ENCODE peak calls at places on chromosomes 7 and 10, in ten cellular contexts. One of them, this sample, is unnamed.

GRCh38 chr10:113279262-113279661 is 273.6 kb upstream of the HABP2 start:
- DNase-seq in HCT116: no peak
- DNase-seq in AG10803: no peak
- DNase-seq in cardiac fibroblast: no peak
- DNase-seq in lung: no peak
- DNase-seq in NB4: no peak
- DNase-seq in osteoblast: no peak
- DNase-seq in aorta: no peak
- DNase-seq in psoas muscle: no peak
- DNase-seq in fibroblast of mammary gland: no peak
- DNase-seq in this sample: no peak

GRCh38 chr7:64611717-64612116 is 48.8 kb upstream of the ZNF680 start:
- DNase-seq in HCT116: no peak
- DNase-seq in AG10803: no peak
- DNase-seq in cardiac fibroblast: no peak
- DNase-seq in lung: no peak
- DNase-seq in NB4: peak; percentile 33
- DNase-seq in osteoblast: no peak
- DNase-seq in aorta: no peak
- DNase-seq in psoas muscle: no peak
- DNase-seq in fibroblast of mammary gland: no peak
- DNase-seq in this sample: no peak

GRCh38 chr10:93067443-93068365 is 6.0 kb upstream of the CYP26A1 start:
- DNase-seq in HCT116: no peak
- DNase-seq in AG10803: no peak
- DNase-seq in cardiac fibroblast: no peak
- DNase-seq in lung: no peak
- DNase-seq in NB4: no peak
- DNase-seq in osteoblast: peak; percentile 61
- DNase-seq in aorta: no peak
- DNase-seq in psoas muscle: no peak
- DNase-seq in fibroblast of mammary gland: no peak
- DNase-seq in this sample: no peak

GRCh38 chr7:101733713-101734475 is 83.5 kb upstream of the CUX1 start:
- DNase-seq in HCT116: no peak
- DNase-seq in AG10803: peak; percentile 45
- DNase-seq in cardiac fibroblast: peak; percentile 28
- DNase-seq in lung: peak; percentile 54
- DNase-seq in NB4: peak; percentile 40
- DNase-seq in osteoblast: peak; percentile 87
- DNase-seq in aorta: peak; percentile 64
- DNase-seq in psoas muscle: peak; percentile 70
- DNase-seq in fibroblast of mammary gland: peak; percentile 14
- DNase-seq in this sample: peak; percentile 82

GRCh38 chr10:74983383-74983782 is 128.1 kb upstream of the SAMD8 start:
- DNase-seq in HCT116: no peak
- DNase-seq in AG10803: no peak
- DNase-seq in cardiac fibroblast: no peak
- DNase-seq in lung: no peak
- DNase-seq in NB4: no peak
- DNase-seq in osteoblast: no peak
- DNase-seq in aorta: no peak
- DNase-seq in psoas muscle: no peak
- DNase-seq in fibroblast of mammary gland: peak; percentile 27
- DNase-seq in this sample: no peak

GRCh38 chr10:69726850-69727249 is 74.9 kb upstream of the COL13A1 start:
- DNase-seq in HCT116: no peak
- DNase-seq in AG10803: no peak
- DNase-seq in cardiac fibroblast: no peak
- DNase-seq in lung: no peak
- DNase-seq in NB4: no peak
- DNase-seq in osteoblast: no peak
- DNase-seq in aorta: no peak
- DNase-seq in psoas muscle: no peak
- DNase-seq in fibroblast of mammary gland: no peak
- DNase-seq in this sample: no peak

GRCh38 chr10:122974543-122975064 is 5.6 kb upstream of the PSTK start:
- DNase-seq in HCT116: no peak
- DNase-seq in AG10803: no peak
- DNase-seq in cardiac fibroblast: no peak
- DNase-seq in lung: no peak
- DNase-seq in NB4: no peak
- DNase-seq in osteoblast: no peak
- DNase-seq in aorta: no peak
- DNase-seq in psoas muscle: no peak
- DNase-seq in fibroblast of mammary gland: no peak
- DNase-seq in this sample: no peak

GRCh38 chr7:47577351-47577919 is 4.5 kb downstream of the TNS3 start:
- DNase-seq in HCT116: no peak
- DNase-seq in AG10803: no peak
- DNase-seq in cardiac fibroblast: no peak
- DNase-seq in lung: no peak
- DNase-seq in NB4: no peak
- DNase-seq in osteoblast: no peak
- DNase-seq in aorta: no peak
- DNase-seq in psoas muscle: no peak
- DNase-seq in fibroblast of mammary gland: no peak
- DNase-seq in this sample: no peak

GRCh38 chr7:105046414-105046813 is 32.4 kb downstream of the KMT2E start:
- DNase-seq in HCT116: no peak
- DNase-seq in AG10803: peak; percentile 72
- DNase-seq in cardiac fibroblast: peak; percentile 73
- DNase-seq in lung: no peak
- DNase-seq in NB4: no peak
- DNase-seq in osteoblast: peak; percentile 17
- DNase-seq in aorta: no peak
- DNase-seq in psoas muscle: no peak
- DNase-seq in fibroblast of mammary gland: peak; percentile 49
- DNase-seq in this sample: no peak

GRCh38 chr10:85402541-85402940 is 964.1 kb downstream of the GRID1 start:
- DNase-seq in HCT116: no peak
- DNase-seq in AG10803: no peak
- DNase-seq in cardiac fibroblast: no peak
- DNase-seq in lung: no peak
- DNase-seq in NB4: no peak
- DNase-seq in osteoblast: no peak
- DNase-seq in aorta: no peak
- DNase-seq in psoas muscle: no peak
- DNase-seq in fibroblast of mammary gland: no peak
- DNase-seq in this sample: no peak

GRCh38 chr10:26217396-26218105 is 977 bp downstream of the GAD2 start:
- DNase-seq in HCT116: no peak
- DNase-seq in AG10803: no peak
- DNase-seq in cardiac fibroblast: no peak
- DNase-seq in lung: no peak
- DNase-seq in NB4: no peak
- DNase-seq in osteoblast: no peak
- DNase-seq in aorta: no peak
- DNase-seq in psoas muscle: no peak
- DNase-seq in fibroblast of mammary gland: no peak
- DNase-seq in this sample: no peak

GRCh38 chr10:86709786-86710185 is 41.5 kb downstream of the LDB3 start:
- DNase-seq in HCT116: no peak
- DNase-seq in AG10803: no peak
- DNase-seq in cardiac fibroblast: no peak
- DNase-seq in lung: no peak
- DNase-seq in NB4: no peak
- DNase-seq in osteoblast: peak; percentile 61
- DNase-seq in aorta: peak; percentile 53
- DNase-seq in psoas muscle: no peak
- DNase-seq in fibroblast of mammary gland: no peak
- DNase-seq in this sample: no peak

DNA sequence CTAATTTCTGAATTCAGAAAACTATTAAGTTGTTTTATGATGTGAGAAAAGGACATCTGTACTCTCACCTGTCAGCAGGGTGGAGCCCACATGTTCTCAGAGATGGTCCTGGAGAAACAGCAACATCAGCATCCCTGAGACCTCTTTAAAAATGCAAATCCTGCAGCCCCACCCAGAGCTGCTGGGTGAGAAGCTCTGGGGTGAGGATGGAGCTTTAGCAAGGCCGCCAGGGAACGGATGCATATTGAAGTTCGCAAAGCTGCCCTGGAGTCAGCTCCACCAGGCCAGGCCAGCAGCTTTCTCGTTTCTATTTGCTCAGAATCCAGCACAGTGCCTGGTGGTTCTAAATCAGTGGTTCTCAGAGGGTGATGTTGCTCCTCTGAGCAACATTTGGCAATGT is 49.1 kb downstream of the PRKCQ start:
- DNase-seq in HCT116: no peak
- DNase-seq in AG10803: no peak
- DNase-seq in cardiac fibroblast: no peak
- DNase-seq in lung: no peak
- DNase-seq in NB4: no peak
- DNase-seq in osteoblast: no peak
- DNase-seq in aorta: no peak
- DNase-seq in psoas muscle: no peak
- DNase-seq in fibroblast of mammary gland: no peak
- DNase-seq in this sample: no peak
- H3K4me3 ChIP-seq in HCT116: no peak overlapping the region
- H3K4me3 ChIP-seq in AG10803: no peak overlapping the region
- H3K4me3 ChIP-seq in cardiac fibroblast: no peak overlapping the region
- H3K4me3 ChIP-seq in lung: no peak overlapping the region
- H3K4me3 ChIP-seq in NB4: no peak overlapping the region
- H3K4me3 ChIP-seq in osteoblast: no peak overlapping the region
- H3K4me3 ChIP-seq in aorta: no peak overlapping the region
- H3K4me3 ChIP-seq in psoas muscle: no peak overlapping the region
- H3K4me3 ChIP-seq in fibroblast of mammary gland: no peak overlapping the region
- H3K4me3 ChIP-seq in this sample: no peak overlapping the region

DNA sequence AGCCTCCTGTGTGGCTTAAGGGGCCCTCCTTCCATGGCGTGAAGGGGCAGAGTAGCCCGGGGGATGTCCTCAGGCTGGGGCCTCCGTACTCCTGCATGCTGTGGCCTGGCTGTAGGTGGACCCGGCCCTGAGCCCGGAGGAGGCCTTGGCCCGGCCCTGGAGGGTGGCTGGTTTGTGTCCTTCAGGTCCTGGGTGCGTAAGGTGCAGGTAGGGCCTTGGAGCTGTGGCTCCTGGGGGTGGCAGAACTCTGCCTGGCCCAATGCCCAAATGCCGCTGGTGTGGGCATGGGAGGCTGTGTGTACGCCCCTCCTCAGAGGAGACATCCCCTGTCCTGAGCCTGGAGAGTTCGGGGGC is 26.9 kb upstream of the AMZ1 start:
- DNase-seq in HCT116: no peak
- DNase-seq in AG10803: no peak
- DNase-seq in cardiac fibroblast: no peak
- DNase-seq in lung: no peak
- DNase-seq in NB4: no peak
- DNase-seq in osteoblast: no peak
- DNase-seq in aorta: no peak
- DNase-seq in psoas muscle: no peak
- DNase-seq in fibroblast of mammary gland: no peak
- DNase-seq in this sample: no peak
- H3K4me3 ChIP-seq in HCT116: no peak overlapping the region
- H3K4me3 ChIP-seq in AG10803: no peak overlapping the region
- H3K4me3 ChIP-seq in cardiac fibroblast: no peak overlapping the region
- H3K4me3 ChIP-seq in lung: no peak overlapping the region
- H3K4me3 ChIP-seq in NB4: no peak overlapping the region
- H3K4me3 ChIP-seq in osteoblast: no peak overlapping the region
- H3K4me3 ChIP-seq in aorta: no peak overlapping the region
- H3K4me3 ChIP-seq in psoas muscle: no peak overlapping the region
- H3K4me3 ChIP-seq in fibroblast of mammary gland: no peak overlapping the region
- H3K4me3 ChIP-seq in this sample: no peak overlapping the region

DNA sequence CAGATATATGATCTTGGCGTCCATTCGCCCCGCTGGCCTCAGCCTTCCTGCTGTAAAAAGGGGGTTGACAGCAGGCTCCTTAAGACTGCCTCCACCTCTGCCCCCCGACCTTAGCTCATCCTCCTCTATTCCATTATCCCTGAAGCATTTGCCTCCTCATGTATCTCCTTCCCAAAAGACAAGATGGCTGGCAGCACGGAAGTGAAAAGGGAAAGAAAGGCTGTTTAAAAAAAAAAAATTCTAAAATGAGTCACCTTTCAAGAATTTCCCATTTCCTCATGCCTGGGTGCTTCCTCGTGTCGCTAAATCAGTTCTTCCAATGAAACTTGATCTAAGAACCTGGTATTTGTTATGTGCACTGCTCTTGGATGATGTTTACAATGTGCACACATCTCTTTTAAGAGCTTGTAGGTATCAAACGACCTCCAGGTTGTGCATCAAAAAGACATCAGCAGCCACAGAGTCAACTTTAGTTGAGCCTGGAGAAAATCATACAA is 1.7 kb downstream of the SCRN1 start:
- DNase-seq in HCT116: peak; percentile 89
- DNase-seq in AG10803: peak; percentile 87
- DNase-seq in cardiac fibroblast: peak; percentile 92
- DNase-seq in lung: no peak
- DNase-seq in NB4: no peak
- DNase-seq in osteoblast: peak; percentile 94
- DNase-seq in aorta: no peak
- DNase-seq in psoas muscle: no peak
- DNase-seq in fibroblast of mammary gland: peak; percentile 91
- DNase-seq in this sample: no peak
- H3K4me3 ChIP-seq in HCT116: peak overlapping the region; percentile 80
- H3K4me3 ChIP-seq in AG10803: peak overlapping the region; percentile 81
- H3K4me3 ChIP-seq in cardiac fibroblast: peak overlapping the region; percentile 79
- H3K4me3 ChIP-seq in lung: no peak overlapping the region
- H3K4me3 ChIP-seq in NB4: no peak overlapping the region
- H3K4me3 ChIP-seq in osteoblast: peak overlapping the region; percentile 90
- H3K4me3 ChIP-seq in aorta: peak overlapping the region; percentile 89
- H3K4me3 ChIP-seq in psoas muscle: peak overlapping the region; percentile 91
- H3K4me3 ChIP-seq in fibroblast of mammary gland: peak overlapping the region; percentile 70
- H3K4me3 ChIP-seq in this sample: no peak overlapping the region

GRCh38 chr7:50306491-50307367 is 2.2 kb downstream of the IKZF1 start:
- DNase-seq in HCT116: no peak
- DNase-seq in AG10803: no peak
- DNase-seq in cardiac fibroblast: no peak
- DNase-seq in lung: no peak
- DNase-seq in NB4: peak; percentile 81
- DNase-seq in osteoblast: no peak
- DNase-seq in aorta: no peak
- DNase-seq in psoas muscle: no peak
- DNase-seq in fibroblast of mammary gland: no peak
- DNase-seq in this sample: peak; percentile 54

GRCh38 chr7:50304158-50304910 is at the start of gene IKZF1:
- DNase-seq in HCT116: no peak
- DNase-seq in AG10803: no peak
- DNase-seq in cardiac fibroblast: peak; percentile 14
- DNase-seq in lung: peak; percentile 77
- DNase-seq in NB4: peak; percentile 99
- DNase-seq in osteoblast: peak; percentile 61
- DNase-seq in aorta: peak; percentile 90
- DNase-seq in psoas muscle: peak; percentile 79
- DNase-seq in fibroblast of mammary gland: no peak
- DNase-seq in this sample: peak; percentile 79

GRCh38 chr7:50303894-50304157 is 690 bp upstream of the IKZF1 start:
- DNase-seq in HCT116: no peak
- DNase-seq in AG10803: no peak
- DNase-seq in cardiac fibroblast: no peak
- DNase-seq in lung: no peak
- DNase-seq in NB4: peak; percentile 70
- DNase-seq in osteoblast: no peak
- DNase-seq in aorta: no peak
- DNase-seq in psoas muscle: no peak
- DNase-seq in fibroblast of mammary gland: no peak
- DNase-seq in this sample: no peak

GRCh38 chr7:50305697-50306300 is 1.3 kb downstream of the IKZF1 start:
- DNase-seq in HCT116: no peak
- DNase-seq in AG10803: no peak
- DNase-seq in cardiac fibroblast: no peak
- DNase-seq in lung: no peak
- DNase-seq in NB4: no peak
- DNase-seq in osteoblast: no peak
- DNase-seq in aorta: no peak
- DNase-seq in psoas muscle: no peak
- DNase-seq in fibroblast of mammary gland: no peak
- DNase-seq in this sample: no peak

GRCh38 chr7:50304911-50305621 is 550 bp downstream of the IKZF1 start:
- DNase-seq in HCT116: no peak
- DNase-seq in AG10803: no peak
- DNase-seq in cardiac fibroblast: no peak
- DNase-seq in lung: no peak
- DNase-seq in NB4: peak; percentile 84
- DNase-seq in osteoblast: no peak
- DNase-seq in aorta: no peak
- DNase-seq in psoas muscle: no peak
- DNase-seq in fibroblast of mammary gland: no peak
- DNase-seq in this sample: no peak
- H3K4me3 ChIP-seq in HCT116: no peak overlapping the region
- H3K4me3 ChIP-seq in AG10803: no peak overlapping the region
- H3K4me3 ChIP-seq in cardiac fibroblast: no peak overlapping the region
- H3K4me3 ChIP-seq in lung: peak overlapping the region; percentile 19
- H3K4me3 ChIP-seq in NB4: peak overlapping the region; percentile 84
- H3K4me3 ChIP-seq in osteoblast: no peak overlapping the region
- H3K4me3 ChIP-seq in aorta: no peak overlapping the region
- H3K4me3 ChIP-seq in psoas muscle: peak overlapping the region; percentile 59
- H3K4me3 ChIP-seq in fibroblast of mammary gland: no peak overlapping the region
- H3K4me3 ChIP-seq in this sample: peak overlapping the region; percentile 70

This sample was measured in K562.